ENCODE peak calls at places on chromosomes 4 and X, in six cellular contexts. D is IMR-90, Y is H9, F is mesenchymal stem cell, K is H1, Z is trophoblast cell. N is an unnamed sample.

GRCh38 chr4:41098093-41098492 is 116.2 kb downstream of the APBB2 start:
- DNase-seq in D (no peak), Y (no peak), F (peak; percentile 53), K (no peak), Z (no peak), N (no peak)

GRCh38 chrX:2627272-2627867 is 63.7 kb upstream of the CD99 start:
- DNase-seq in D (peak; percentile 27), Y (peak; percentile 64), F (peak; percentile 33), K (no peak), Z (peak; percentile 69), N (no peak)

GRCh38 chrX:41923925-41924693 is 755 bp upstream of the CASK start:
- DNase-seq in D (peak; percentile 26), Y (peak; percentile 40), F (peak; percentile 64), K (no peak), Z (peak; percentile 46), N (no peak)

GRCh38 chr4:55345980-55346850 is at the start of gene SRD5A3:
- DNase-seq in D (peak; percentile 71), Y (peak; percentile 79), F (peak; percentile 82), K (peak; percentile 44), Z (peak; percentile 92), N (peak; percentile 79)

GRCh38 chr4:85747871-85748491 is 273.0 kb downstream of the ARHGAP24 start:
- DNase-seq in D (peak; percentile 83), Y (peak; percentile 36), F (peak; percentile 81), K (no peak), Z (peak; percentile 91), N (peak; percentile 41)

GRCh38 chr4:24743931-24744330 is 51.4 kb upstream of the SOD3 start:
- DNase-seq in D (peak; percentile 4), Y (peak; percentile 73), F (no peak), K (no peak), Z (peak; percentile 79), N (peak; percentile 38)

GRCh38 chr4:151099976-151100417 is 569 bp downstream of the RPS3A start:
- DNase-seq in D (peak; percentile 25), Y (no peak), F (no peak), K (no peak), Z (peak; percentile 45), N (no peak)

GRCh38 chr4:61583696-61584095 is 383.6 kb downstream of the ADGRL3 start:
- DNase-seq in D (peak; percentile 3), Y (no peak), F (peak; percentile 11), K (no peak), Z (peak; percentile 4), N (no peak)

GRCh38 chr4:123354701-123355100 is 41.9 kb upstream of the SPRY1 start:
- DNase-seq in D (no peak), Y (no peak), F (no peak), K (no peak), Z (no peak), N (no peak)

GRCh38 chr4:121256346-121256745 is 92.2 kb upstream of the TNIP3 start:
- DNase-seq in D (peak; percentile 80), Y (no peak), F (peak; percentile 82), K (no peak), Z (no peak), N (no peak)

GRCh38 chr4:36189511-36190226 is 54.6 kb downstream of the ARAP2 start:
- DNase-seq in D (no peak), Y (no peak), F (no peak), K (no peak), Z (no peak), N (no peak)

GRCh38 chr4:113952452-113953029 is 26.9 kb downstream of the ARSJ start:
- DNase-seq in D (peak; percentile 62), Y (peak; percentile 52), F (peak; percentile 79), K (peak; percentile 5), Z (peak; percentile 46), N (peak; percentile 54)

GRCh38 chr4:183601381-183601780 is 57.6 kb downstream of the RWDD4 start:
- DNase-seq in D (no peak), Y (no peak), F (no peak), K (no peak), Z (no peak), N (no peak)

GRCh38 chr4:52983563-52984303 is 121.6 kb downstream of the RASL11B start:
- DNase-seq in D (peak; percentile 68), Y (no peak), F (peak; percentile 71), K (no peak), Z (peak; percentile 90), N (peak; percentile 57)

GRCh38 chr4:47442980-47443379 is 20.5 kb downstream of the COMMD8 start:
- DNase-seq in D (no peak), Y (no peak), F (no peak), K (no peak), Z (no peak), N (no peak)

GRCh38 chrX:84248226-84248625 is 60.2 kb upstream of the RPS6KA6 start:
- DNase-seq in D (peak; percentile 79), Y (no peak), F (peak; percentile 69), K (no peak), Z (peak; percentile 31), N (no peak)

GRCh38 chr4:164997324-164997723 is 19.9 kb upstream of the TRIM61 start:
- DNase-seq in D (no peak), Y (no peak), F (peak; percentile 3), K (no peak), Z (peak; percentile 34), N (no peak)

GRCh38 chrX:41718481-41719245 is 5.3 kb upstream of the GPR82 start:
- DNase-seq in D (no peak), Y (peak; percentile 93), F (no peak), K (peak; percentile 41), Z (peak; percentile 89), N (peak; percentile 23)

GRCh38 chrX:72478351-72478750 is 94.3 kb downstream of the HDAC8 start:
- DNase-seq in D (no peak), Y (no peak), F (no peak), K (no peak), Z (no peak), N (no peak)

GRCh38 chr4:169270156-169270809 is 473 bp downstream of the SH3RF1 start:
- DNase-seq in D (no peak), Y (peak; percentile 53), F (peak; percentile 61), K (no peak), Z (peak; percentile 65), N (no peak)

GRCh38 chr4:81472249-81473085 is 760 bp upstream of the RASGEF1B start:
- DNase-seq in D (no peak), Y (peak; percentile 42), F (peak; percentile 44), K (no peak), Z (peak; percentile 68), N (peak; percentile 35)

GRCh38 chr4:31467781-31468180 is 747.6 kb downstream of the PCDH7 start:
- DNase-seq in D (no peak), Y (no peak), F (no peak), K (no peak), Z (no peak), N (no peak)

GRCh38 chrX:16175329-16175728 is 8.0 kb downstream of the MAGEB17 start:
- DNase-seq in D (no peak), Y (no peak), F (no peak), K (no peak), Z (no peak), N (no peak)

GRCh38 chr4:8835521-8836365 is 35.9 kb downstream of the HMX1 start:
- DNase-seq in D (no peak), Y (peak; percentile 23), F (no peak), K (no peak), Z (no peak), N (no peak)

GRCh38 chr4:8026455-8026854 is 86.8 kb upstream of the AFAP1 start:
- DNase-seq in D (no peak), Y (no peak), F (no peak), K (no peak), Z (no peak), N (no peak)

GRCh38 chrX:41144873-41145272 is 59.6 kb downstream of the USP9X start:
- DNase-seq in D (no peak), Y (no peak), F (no peak), K (no peak), Z (no peak), N (no peak)

DNA sequence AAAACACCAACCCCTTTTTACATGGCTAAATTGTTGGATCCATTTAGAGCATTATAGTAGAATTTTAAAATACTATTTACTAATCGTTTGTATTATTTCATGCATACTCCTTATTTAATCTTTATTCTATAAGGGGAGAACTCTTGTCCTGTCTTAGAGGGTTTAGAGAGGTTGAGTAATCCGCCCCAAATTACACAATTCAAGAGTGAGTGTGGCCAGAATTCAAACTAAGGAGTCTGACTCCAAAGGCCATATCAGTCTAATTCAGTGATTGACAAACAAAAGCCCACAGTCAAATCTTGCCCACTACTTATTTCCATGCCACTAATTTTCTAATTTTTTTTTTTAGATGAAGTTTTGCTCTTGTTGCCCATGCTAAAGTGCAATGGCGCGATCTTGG is 33.7 kb upstream of the NEIL3 start:
- DNase-seq in D (no peak), Y (no peak), F (no peak), K (no peak), Z (no peak), N (no peak)
- H4K91ac ChIP-seq in D (no peak overlapping the region), Y (no peak overlapping the region), F (no peak overlapping the region), K (no peak overlapping the region), Z (no peak overlapping the region), N (no peak overlapping the region)

DNA sequence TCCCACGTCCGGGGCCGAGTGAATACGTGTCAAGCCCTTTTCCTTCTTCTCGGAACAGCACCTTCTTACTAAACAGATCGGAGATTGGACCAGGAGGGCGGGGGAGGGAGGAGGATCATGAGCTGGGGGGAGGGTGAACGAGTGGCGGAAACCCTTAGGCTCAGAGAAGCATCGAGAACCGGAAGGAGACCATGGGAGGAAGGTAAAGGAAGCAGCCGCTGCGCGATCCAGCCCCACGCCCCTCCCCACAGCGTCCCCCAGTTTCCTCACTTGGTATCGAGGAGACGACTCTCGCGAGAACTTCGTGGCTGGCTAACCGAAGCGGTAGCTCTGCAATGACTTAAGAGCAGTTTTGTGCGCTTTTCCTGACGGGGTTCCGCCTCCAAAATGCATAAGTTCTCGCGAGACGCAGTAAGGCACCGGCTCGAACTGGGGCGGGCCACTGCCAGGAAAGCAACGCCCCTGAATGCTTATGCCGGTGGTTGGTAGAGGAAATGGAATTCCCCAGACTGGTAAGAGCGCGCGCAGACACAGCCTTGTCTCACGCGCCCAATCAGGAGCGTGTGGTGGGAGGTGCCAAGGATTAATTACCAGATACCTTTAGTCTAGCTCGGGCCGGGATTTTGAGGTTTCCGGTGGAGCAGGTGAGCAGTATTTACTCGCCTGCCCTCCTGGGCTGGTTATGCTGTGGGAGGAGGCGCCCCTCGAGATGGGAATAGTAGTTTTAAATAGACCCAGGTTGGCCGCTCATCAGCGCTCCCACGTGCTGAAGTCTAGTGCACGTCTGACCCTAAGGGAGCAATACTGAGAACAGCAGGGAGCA is 534 bp upstream of the UBE2D3 start:
- DNase-seq in D (peak; percentile 100), Y (peak; percentile 99), F (peak; percentile 100), K (peak; percentile 99), Z (peak; percentile 100), N (peak; percentile 99)
- H3K4ac ChIP-seq in D (peak overlapping the region; percentile 99), Y (no peak overlapping the region), F (peak overlapping the region; percentile 89), K (peak overlapping the region; percentile 95), Z (peak overlapping the region; percentile 93), N (peak overlapping the region; percentile 98)

GRCh38 chr4:130568746-130569145 is 1472.8 kb downstream of the C4orf33 start:
- DNase-seq in D (no peak), Y (no peak), F (no peak), K (no peak), Z (no peak), N (no peak)

GRCh38 chr4:130563185-130563890 is 1467.4 kb downstream of the C4orf33 start:
- DNase-seq in D (peak; percentile 72), Y (peak; percentile 81), F (peak; percentile 78), K (peak; percentile 57), Z (peak; percentile 46), N (peak; percentile 52)

GRCh38 chr4:130559268-130559667 is 1463.3 kb downstream of the C4orf33 start:
- DNase-seq in D (no peak), Y (no peak), F (no peak), K (no peak), Z (no peak), N (no peak)

GRCh38 chr4:130563891-130564418 is 1468.0 kb downstream of the C4orf33 start:
- DNase-seq in D (no peak), Y (no peak), F (no peak), K (no peak), Z (no peak), N (no peak)
- H4K8ac ChIP-seq in D (no peak overlapping the region), Y (no peak overlapping the region), F (peak overlapping the region; percentile 23), K (no peak overlapping the region), Z (no peak overlapping the region), N (no peak overlapping the region)

GRCh38 chrX:78964598-78964997 is 19.4 kb downstream of the P2RY10 start:
- DNase-seq in D (no peak), Y (no peak), F (no peak), K (no peak), Z (no peak), N (no peak)
- H4K91ac ChIP-seq in D (no peak overlapping the region), Y (no peak overlapping the region), F (no peak overlapping the region), K (no peak overlapping the region), Z (no peak overlapping the region), N (no peak overlapping the region)